ENCODE peak calls at places on chromosome 3, in four cellular contexts. One of them, this sample, is unnamed.

GRCh38 chr3:113212845-113213375 is 1.6 kb downstream of the BOC start:
- DNase-seq in mesendoderm: no peak
- DNase-seq in IMR-90: no peak
- DNase-seq in H9: no peak
- DNase-seq in this sample: no peak

GRCh38 chr3:141368062-141368924 is at the start of gene ZBTB38:
- DNase-seq in mesendoderm: peak
- DNase-seq in IMR-90: peak
- DNase-seq in H9: peak
- DNase-seq in this sample: peak

GRCh38 chr3:156831006-156831405 is 4.9 kb downstream of the LEKR1 start:
- DNase-seq in mesendoderm: no peak
- DNase-seq in IMR-90: no peak
- DNase-seq in H9: no peak
- DNase-seq in this sample: no peak

GRCh38 chr3:146747051-146747450 is 141.9 kb upstream of the PLSCR5 start:
- DNase-seq in mesendoderm: no peak
- DNase-seq in IMR-90: no peak
- DNase-seq in H9: no peak
- DNase-seq in this sample: no peak

GRCh38 chr3:116837474-116837873 is 127.9 kb downstream of the TUSC7 start:
- DNase-seq in mesendoderm: no peak
- DNase-seq in IMR-90: no peak
- DNase-seq in H9: no peak
- DNase-seq in this sample: no peak

GRCh38 chr3:189806171-189806951 is 175.2 kb downstream of the TP63 start:
- DNase-seq in mesendoderm: peak
- DNase-seq in IMR-90: peak
- DNase-seq in H9: peak
- DNase-seq in this sample: peak

GRCh38 chr3:58800940-58801339 is 134.4 kb upstream of the FAM3D start:
- DNase-seq in mesendoderm: no peak
- DNase-seq in IMR-90: no peak
- DNase-seq in H9: no peak
- DNase-seq in this sample: no peak

GRCh38 chr3:30282052-30282708 is 324.2 kb upstream of the TGFBR2 start:
- DNase-seq in mesendoderm: peak
- DNase-seq in IMR-90: peak
- DNase-seq in H9: peak
- DNase-seq in this sample: peak

GRCh38 chr3:51500632-51501131 is 867 bp upstream of the DCAF1 start:
- DNase-seq in mesendoderm: no peak
- DNase-seq in IMR-90: no peak
- DNase-seq in H9: no peak
- DNase-seq in this sample: no peak

GRCh38 chr3:4271834-4272233 is 31.3 kb upstream of the SETMAR start:
- DNase-seq in mesendoderm: peak
- DNase-seq in IMR-90: peak
- DNase-seq in H9: no peak
- DNase-seq in this sample: peak

GRCh38 chr3:14863324-14864100 is 44.8 kb downstream of the FGD5 start:
- DNase-seq in mesendoderm: peak
- DNase-seq in IMR-90: no peak
- DNase-seq in H9: peak
- DNase-seq in this sample: no peak

GRCh38 chr3:58388550-58389061 is 45.0 kb downstream of the PDHB start:
- DNase-seq in mesendoderm: peak
- DNase-seq in IMR-90: peak
- DNase-seq in H9: no peak
- DNase-seq in this sample: no peak

GRCh38 chr3:69442771-69443197 is 56.9 kb upstream of the FRMD4B start:
- DNase-seq in mesendoderm: no peak
- DNase-seq in IMR-90: no peak
- DNase-seq in H9: no peak
- DNase-seq in this sample: no peak

GRCh38 chr3:49805367-49805782 is 2.3 kb downstream of the INKA1 start:
- DNase-seq in mesendoderm: no peak
- DNase-seq in IMR-90: peak
- DNase-seq in H9: no peak
- DNase-seq in this sample: no peak

GRCh38 chr3:21747376-21747775 is 3.6 kb downstream of the ZNF385D start:
- DNase-seq in mesendoderm: no peak
- DNase-seq in IMR-90: no peak
- DNase-seq in H9: no peak
- DNase-seq in this sample: no peak

DNA sequence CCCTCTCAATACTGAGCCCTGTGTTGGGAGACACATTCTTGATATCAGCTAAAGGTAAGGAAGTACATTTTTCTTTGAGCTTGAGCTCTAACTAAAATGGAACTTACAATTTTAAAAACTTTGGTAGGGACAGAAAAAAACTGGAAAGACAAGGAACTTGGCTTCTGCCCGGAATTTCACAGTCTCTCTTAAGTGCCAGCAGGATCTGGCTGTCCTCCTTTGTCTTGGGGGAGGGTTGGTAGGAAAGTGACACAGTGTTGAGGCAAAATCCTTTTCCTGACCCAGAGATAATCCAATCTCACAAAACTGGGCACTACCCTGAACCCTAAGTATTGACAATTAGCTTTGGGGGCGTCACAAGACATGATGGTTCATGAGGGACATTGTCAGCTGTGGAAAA is 45.3 kb downstream of the ZPLD1 start:
- DNase-seq in mesendoderm: peak
- DNase-seq in IMR-90: no peak
- DNase-seq in H9: no peak
- DNase-seq in this sample: no peak
- H2BK15ac ChIP-seq in mesendoderm: no peak
- H2BK15ac ChIP-seq in IMR-90: no peak
- H2BK15ac ChIP-seq in H9: no peak
- H2BK15ac ChIP-seq in this sample: no peak

DNA sequence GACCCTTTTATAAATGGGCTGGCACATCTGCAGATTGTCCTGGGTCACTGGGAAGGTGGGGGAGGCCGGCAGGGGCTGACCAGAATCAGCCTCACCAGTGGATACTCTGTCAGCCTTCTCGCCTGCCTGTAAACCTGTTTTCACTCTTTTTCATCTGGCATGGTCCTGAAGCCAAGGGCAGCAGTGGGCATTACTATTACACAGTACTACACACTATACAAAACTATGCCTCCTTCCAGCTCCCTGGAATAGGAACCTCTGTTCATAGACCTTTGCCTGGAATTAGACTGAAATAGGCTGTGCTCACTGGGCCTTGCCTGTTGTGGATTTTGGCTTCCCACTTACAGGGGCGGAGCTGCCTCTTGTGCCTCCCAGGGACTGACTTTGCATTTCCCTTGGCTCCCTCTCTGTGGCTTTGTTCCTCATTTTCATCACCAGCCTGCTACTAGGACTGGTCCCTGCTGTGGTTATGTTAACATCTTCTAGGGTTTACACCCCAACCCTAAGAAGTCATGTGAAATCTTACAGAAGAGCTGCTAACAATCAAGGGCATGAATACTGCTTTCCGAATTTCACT is 120.7 kb downstream of the FNDC3B start:
- DNase-seq in mesendoderm: peak
- DNase-seq in IMR-90: no peak
- DNase-seq in H9: peak
- DNase-seq in this sample: no peak
- H3K18ac ChIP-seq in mesendoderm: no peak
- H3K18ac ChIP-seq in IMR-90: no peak
- H3K18ac ChIP-seq in H9: no peak
- H3K18ac ChIP-seq in this sample: no peak

GRCh38 chr3:123511084-123511483 is 62.2 kb upstream of the ADCY5 start:
- DNase-seq in mesendoderm: no peak
- DNase-seq in IMR-90: no peak
- DNase-seq in H9: no peak
- DNase-seq in this sample: no peak

GRCh38 chr3:123505820-123506219 is 56.9 kb upstream of the ADCY5 start:
- DNase-seq in mesendoderm: no peak
- DNase-seq in IMR-90: no peak
- DNase-seq in H9: no peak
- DNase-seq in this sample: no peak

GRCh38 chr3:123508176-123508575 is 59.3 kb upstream of the ADCY5 start:
- DNase-seq in mesendoderm: no peak
- DNase-seq in IMR-90: no peak
- DNase-seq in H9: no peak
- DNase-seq in this sample: no peak

DNA sequence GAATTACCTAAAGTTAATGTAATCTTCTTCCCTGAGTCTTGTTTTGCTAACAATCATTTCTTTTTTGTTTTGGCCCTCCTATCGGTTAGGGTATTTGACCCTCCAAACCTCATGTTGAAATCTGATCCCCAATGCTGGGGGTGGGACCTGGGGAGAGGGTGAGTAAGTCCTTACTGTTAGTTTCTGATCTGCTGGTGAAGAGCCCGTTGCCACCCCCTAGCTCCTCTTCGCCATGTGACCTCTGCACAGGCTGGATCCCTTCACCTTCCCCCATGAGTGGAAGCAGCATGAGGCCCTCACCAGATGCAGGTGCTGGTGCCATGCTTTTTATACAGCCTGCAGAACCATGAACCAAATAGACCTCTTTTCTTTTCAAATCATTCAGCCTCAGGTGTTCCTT is 62.8 kb upstream of the ADCY5 start:
- DNase-seq in mesendoderm: peak
- DNase-seq in IMR-90: no peak
- DNase-seq in H9: peak
- DNase-seq in this sample: no peak
- H2BK15ac ChIP-seq in mesendoderm: no peak
- H2BK15ac ChIP-seq in IMR-90: no peak
- H2BK15ac ChIP-seq in H9: no peak
- H2BK15ac ChIP-seq in this sample: no peak

GRCh38 chr3:188270423-188270972 is 116.5 kb downstream of the LPP start:
- DNase-seq in mesendoderm: peak
- DNase-seq in IMR-90: peak
- DNase-seq in H9: no peak
- DNase-seq in this sample: no peak
- H3K18ac ChIP-seq in mesendoderm: no peak
- H3K18ac ChIP-seq in IMR-90: peak
- H3K18ac ChIP-seq in H9: no peak
- H3K18ac ChIP-seq in this sample: no peak

DNA sequence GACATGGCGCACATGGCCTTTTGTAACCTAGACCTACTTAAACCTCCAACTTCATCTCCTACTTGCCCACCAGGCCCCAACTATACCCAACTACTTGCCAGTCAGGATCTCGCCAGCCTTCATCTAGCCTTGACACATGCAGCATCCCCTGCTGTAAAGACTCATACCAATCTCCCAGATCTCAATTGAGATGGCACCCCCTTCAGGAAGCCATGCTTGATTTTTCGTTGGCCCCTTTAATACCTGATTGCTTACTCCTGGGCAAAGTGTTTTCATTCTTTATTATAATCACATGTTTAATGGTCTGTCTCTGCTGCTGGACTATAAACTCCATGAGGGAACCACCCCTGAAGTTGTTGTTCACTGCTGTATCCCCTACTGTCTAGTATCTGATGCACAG is 150.8 kb downstream of the SOX2 start:
- DNase-seq in mesendoderm: no peak
- DNase-seq in IMR-90: no peak
- DNase-seq in H9: no peak
- DNase-seq in this sample: no peak
- H2BK15ac ChIP-seq in mesendoderm: no peak
- H2BK15ac ChIP-seq in IMR-90: no peak
- H2BK15ac ChIP-seq in H9: no peak
- H2BK15ac ChIP-seq in this sample: no peak